ENCODE peak calls at places on chromosomes 4 and X, in ten cellular contexts. One of them, this sample, is unnamed.

GRCh38 chr4:142405021-142405991 is 440.8 kb downstream of the INPP4B start:
- DNase-seq in AG04450: no peak
- DNase-seq in mesendoderm: peak
- DNase-seq in transverse colon: peak
- DNase-seq in Peyer's patch: peak
- DNase-seq in WERI-Rb-1: peak
- DNase-seq in cardiac muscle cell: peak
- DNase-seq in CD8-positive, alpha-beta T cell: peak
- DNase-seq in heart left ventricle: peak
- DNase-seq in esophagus squamous epithelium: no peak
- DNase-seq in this sample: peak

GRCh38 chrX:151396042-151396826 is 772 bp upstream of the VMA21 start:
- DNase-seq in AG04450: peak
- DNase-seq in mesendoderm: no peak
- DNase-seq in transverse colon: peak
- DNase-seq in Peyer's patch: no peak
- DNase-seq in WERI-Rb-1: peak
- DNase-seq in cardiac muscle cell: no peak
- DNase-seq in CD8-positive, alpha-beta T cell: peak
- DNase-seq in heart left ventricle: no peak
- DNase-seq in esophagus squamous epithelium: no peak
- DNase-seq in this sample: peak

GRCh38 chr4:82773049-82773448 is 25.5 kb downstream of the SCD5 start:
- DNase-seq in AG04450: no peak
- DNase-seq in mesendoderm: no peak
- DNase-seq in transverse colon: no peak
- DNase-seq in Peyer's patch: no peak
- DNase-seq in WERI-Rb-1: no peak
- DNase-seq in cardiac muscle cell: no peak
- DNase-seq in CD8-positive, alpha-beta T cell: no peak
- DNase-seq in heart left ventricle: no peak
- DNase-seq in esophagus squamous epithelium: no peak
- DNase-seq in this sample: no peak

GRCh38 chr4:4416981-4417380 is 30.1 kb downstream of the NSG1 start:
- DNase-seq in AG04450: no peak
- DNase-seq in mesendoderm: no peak
- DNase-seq in transverse colon: no peak
- DNase-seq in Peyer's patch: no peak
- DNase-seq in WERI-Rb-1: no peak
- DNase-seq in cardiac muscle cell: no peak
- DNase-seq in CD8-positive, alpha-beta T cell: no peak
- DNase-seq in heart left ventricle: no peak
- DNase-seq in esophagus squamous epithelium: no peak
- DNase-seq in this sample: no peak

GRCh38 chr4:128630881-128631280 is 178.6 kb upstream of the JADE1 start:
- DNase-seq in AG04450: no peak
- DNase-seq in mesendoderm: no peak
- DNase-seq in transverse colon: no peak
- DNase-seq in Peyer's patch: no peak
- DNase-seq in WERI-Rb-1: no peak
- DNase-seq in cardiac muscle cell: no peak
- DNase-seq in CD8-positive, alpha-beta T cell: no peak
- DNase-seq in heart left ventricle: no peak
- DNase-seq in esophagus squamous epithelium: no peak
- DNase-seq in this sample: no peak

GRCh38 chr4:112031712-112032328 is 113.4 kb upstream of the FAM241A start:
- DNase-seq in AG04450: peak
- DNase-seq in mesendoderm: peak
- DNase-seq in transverse colon: peak
- DNase-seq in Peyer's patch: no peak
- DNase-seq in WERI-Rb-1: peak
- DNase-seq in cardiac muscle cell: peak
- DNase-seq in CD8-positive, alpha-beta T cell: no peak
- DNase-seq in heart left ventricle: no peak
- DNase-seq in esophagus squamous epithelium: no peak
- DNase-seq in this sample: no peak

GRCh38 chr4:48331577-48332340 is 9.6 kb upstream of the SLAIN2 start:
- DNase-seq in AG04450: no peak
- DNase-seq in mesendoderm: no peak
- DNase-seq in transverse colon: no peak
- DNase-seq in Peyer's patch: no peak
- DNase-seq in WERI-Rb-1: no peak
- DNase-seq in cardiac muscle cell: no peak
- DNase-seq in CD8-positive, alpha-beta T cell: no peak
- DNase-seq in heart left ventricle: no peak
- DNase-seq in esophagus squamous epithelium: no peak
- DNase-seq in this sample: no peak

GRCh38 chr4:11585506-11585905 is 156.8 kb upstream of the HS3ST1 start:
- DNase-seq in AG04450: no peak
- DNase-seq in mesendoderm: no peak
- DNase-seq in transverse colon: peak
- DNase-seq in Peyer's patch: no peak
- DNase-seq in WERI-Rb-1: no peak
- DNase-seq in cardiac muscle cell: no peak
- DNase-seq in CD8-positive, alpha-beta T cell: no peak
- DNase-seq in heart left ventricle: no peak
- DNase-seq in esophagus squamous epithelium: no peak
- DNase-seq in this sample: no peak

GRCh38 chrX:132489256-132490085 is 633 bp upstream of the MBNL3 start:
- DNase-seq in AG04450: no peak
- DNase-seq in mesendoderm: peak
- DNase-seq in transverse colon: peak
- DNase-seq in Peyer's patch: peak
- DNase-seq in WERI-Rb-1: peak
- DNase-seq in cardiac muscle cell: peak
- DNase-seq in CD8-positive, alpha-beta T cell: peak
- DNase-seq in heart left ventricle: peak
- DNase-seq in esophagus squamous epithelium: no peak
- DNase-seq in this sample: peak

GRCh38 chr4:83282049-83282535 is 2.5 kb downstream of the COQ2 start:
- DNase-seq in AG04450: no peak
- DNase-seq in mesendoderm: peak
- DNase-seq in transverse colon: peak
- DNase-seq in Peyer's patch: no peak
- DNase-seq in WERI-Rb-1: peak
- DNase-seq in cardiac muscle cell: peak
- DNase-seq in CD8-positive, alpha-beta T cell: no peak
- DNase-seq in heart left ventricle: no peak
- DNase-seq in esophagus squamous epithelium: no peak
- DNase-seq in this sample: peak

GRCh38 chr4:73848183-73848777 is 4.8 kb upstream of the PF4V1 start:
- DNase-seq in AG04450: no peak
- DNase-seq in mesendoderm: no peak
- DNase-seq in transverse colon: no peak
- DNase-seq in Peyer's patch: no peak
- DNase-seq in WERI-Rb-1: no peak
- DNase-seq in cardiac muscle cell: no peak
- DNase-seq in CD8-positive, alpha-beta T cell: no peak
- DNase-seq in heart left ventricle: no peak
- DNase-seq in esophagus squamous epithelium: no peak
- DNase-seq in this sample: no peak

GRCh38 chr4:186204611-186205144 is 13.3 kb downstream of the CYP4V2 start:
- DNase-seq in AG04450: no peak
- DNase-seq in mesendoderm: no peak
- DNase-seq in transverse colon: peak
- DNase-seq in Peyer's patch: peak
- DNase-seq in WERI-Rb-1: no peak
- DNase-seq in cardiac muscle cell: no peak
- DNase-seq in CD8-positive, alpha-beta T cell: peak
- DNase-seq in heart left ventricle: no peak
- DNase-seq in esophagus squamous epithelium: no peak
- DNase-seq in this sample: no peak

GRCh38 chr4:44448548-44449443 is at the start of gene KCTD8:
- DNase-seq in AG04450: peak
- DNase-seq in mesendoderm: peak
- DNase-seq in transverse colon: peak
- DNase-seq in Peyer's patch: peak
- DNase-seq in WERI-Rb-1: peak
- DNase-seq in cardiac muscle cell: peak
- DNase-seq in CD8-positive, alpha-beta T cell: peak
- DNase-seq in heart left ventricle: peak
- DNase-seq in esophagus squamous epithelium: peak
- DNase-seq in this sample: no peak

DNA sequence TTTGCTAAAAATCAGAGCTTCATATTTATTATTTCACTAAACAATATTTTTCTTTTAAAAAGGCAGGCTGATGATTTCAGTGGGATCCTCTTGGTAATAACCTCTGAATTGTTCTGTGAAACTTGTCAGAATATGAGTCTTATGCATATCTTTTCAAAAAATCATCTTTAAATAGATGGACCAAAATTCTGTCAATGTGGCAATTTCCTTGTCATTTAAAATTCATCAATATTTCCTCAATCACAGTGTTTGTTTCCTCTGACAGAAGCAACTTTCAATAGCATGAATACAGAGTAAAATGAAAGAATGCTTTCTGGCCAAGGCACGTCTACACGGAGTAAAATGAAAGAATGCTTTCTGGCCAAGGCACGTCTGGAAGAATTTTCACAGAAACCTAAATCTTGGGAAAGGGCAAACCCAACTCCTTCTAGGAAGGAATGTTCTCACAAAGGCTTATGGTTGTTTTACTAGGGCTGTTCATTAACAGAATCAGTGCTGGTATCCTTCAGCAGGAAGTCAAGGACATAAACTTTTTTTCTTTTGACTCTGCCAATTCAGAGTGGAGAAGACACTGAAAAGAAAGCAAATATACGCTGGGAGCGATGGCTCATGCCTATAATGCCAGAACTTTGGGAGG is 99.0 kb upstream of the GPR34 start:
- DNase-seq in AG04450: no peak
- DNase-seq in mesendoderm: no peak
- DNase-seq in transverse colon: no peak
- DNase-seq in Peyer's patch: no peak
- DNase-seq in WERI-Rb-1: no peak
- DNase-seq in cardiac muscle cell: no peak
- DNase-seq in CD8-positive, alpha-beta T cell: no peak
- DNase-seq in heart left ventricle: no peak
- DNase-seq in esophagus squamous epithelium: no peak
- DNase-seq in this sample: no peak
- H3K4me3 ChIP-seq in AG04450: no peak
- H3K4me3 ChIP-seq in mesendoderm: no peak
- H3K4me3 ChIP-seq in transverse colon: peak
- H3K4me3 ChIP-seq in Peyer's patch: no peak
- H3K4me3 ChIP-seq in WERI-Rb-1: no peak
- H3K4me3 ChIP-seq in cardiac muscle cell: no peak
- H3K4me3 ChIP-seq in CD8-positive, alpha-beta T cell: no peak
- H3K4me3 ChIP-seq in heart left ventricle: no peak
- H3K4me3 ChIP-seq in esophagus squamous epithelium: no peak
- H3K4me3 ChIP-seq in this sample: no peak

GRCh38 chr4:6278801-6279197 is 9.1 kb downstream of the WFS1 start:
- DNase-seq in AG04450: no peak
- DNase-seq in mesendoderm: no peak
- DNase-seq in transverse colon: peak
- DNase-seq in Peyer's patch: peak
- DNase-seq in WERI-Rb-1: no peak
- DNase-seq in cardiac muscle cell: no peak
- DNase-seq in CD8-positive, alpha-beta T cell: no peak
- DNase-seq in heart left ventricle: peak
- DNase-seq in esophagus squamous epithelium: no peak
- DNase-seq in this sample: no peak

GRCh38 chr4:6275898-6276563 is 6.4 kb downstream of the WFS1 start:
- DNase-seq in AG04450: no peak
- DNase-seq in mesendoderm: no peak
- DNase-seq in transverse colon: peak
- DNase-seq in Peyer's patch: no peak
- DNase-seq in WERI-Rb-1: no peak
- DNase-seq in cardiac muscle cell: no peak
- DNase-seq in CD8-positive, alpha-beta T cell: no peak
- DNase-seq in heart left ventricle: no peak
- DNase-seq in esophagus squamous epithelium: no peak
- DNase-seq in this sample: no peak

GRCh38 chr4:6277935-6278800 is 8.5 kb downstream of the WFS1 start:
- DNase-seq in AG04450: no peak
- DNase-seq in mesendoderm: no peak
- DNase-seq in transverse colon: no peak
- DNase-seq in Peyer's patch: no peak
- DNase-seq in WERI-Rb-1: no peak
- DNase-seq in cardiac muscle cell: no peak
- DNase-seq in CD8-positive, alpha-beta T cell: no peak
- DNase-seq in heart left ventricle: no peak
- DNase-seq in esophagus squamous epithelium: no peak
- DNase-seq in this sample: no peak

GRCh38 chr4:6275351-6275750 is 5.7 kb downstream of the WFS1 start:
- DNase-seq in AG04450: no peak
- DNase-seq in mesendoderm: no peak
- DNase-seq in transverse colon: no peak
- DNase-seq in Peyer's patch: no peak
- DNase-seq in WERI-Rb-1: no peak
- DNase-seq in cardiac muscle cell: no peak
- DNase-seq in CD8-positive, alpha-beta T cell: no peak
- DNase-seq in heart left ventricle: no peak
- DNase-seq in esophagus squamous epithelium: no peak
- DNase-seq in this sample: no peak

GRCh38 chr4:6277139-6277802 is 7.6 kb downstream of the WFS1 start:
- DNase-seq in AG04450: no peak
- DNase-seq in mesendoderm: no peak
- DNase-seq in transverse colon: no peak
- DNase-seq in Peyer's patch: no peak
- DNase-seq in WERI-Rb-1: no peak
- DNase-seq in cardiac muscle cell: no peak
- DNase-seq in CD8-positive, alpha-beta T cell: no peak
- DNase-seq in heart left ventricle: peak
- DNase-seq in esophagus squamous epithelium: no peak
- DNase-seq in this sample: no peak
- H3K27ac ChIP-seq in AG04450: no peak
- H3K27ac ChIP-seq in mesendoderm: no peak
- H3K27ac ChIP-seq in transverse colon: peak
- H3K27ac ChIP-seq in Peyer's patch: no peak
- H3K27ac ChIP-seq in WERI-Rb-1: no peak
- H3K27ac ChIP-seq in cardiac muscle cell: no peak
- H3K27ac ChIP-seq in CD8-positive, alpha-beta T cell: no peak
- H3K27ac ChIP-seq in heart left ventricle: peak
- H3K27ac ChIP-seq in esophagus squamous epithelium: peak
- H3K27ac ChIP-seq in this sample: no peak

GRCh38 chrX:10350991-10351390 is 194.2 kb downstream of the CLCN4 start:
- DNase-seq in AG04450: no peak
- DNase-seq in mesendoderm: no peak
- DNase-seq in transverse colon: no peak
- DNase-seq in Peyer's patch: no peak
- DNase-seq in WERI-Rb-1: no peak
- DNase-seq in cardiac muscle cell: no peak
- DNase-seq in CD8-positive, alpha-beta T cell: no peak
- DNase-seq in heart left ventricle: no peak
- DNase-seq in esophagus squamous epithelium: no peak
- DNase-seq in this sample: no peak
- H3K4me3 ChIP-seq in AG04450: no peak
- H3K4me3 ChIP-seq in mesendoderm: no peak
- H3K4me3 ChIP-seq in transverse colon: no peak
- H3K4me3 ChIP-seq in Peyer's patch: no peak
- H3K4me3 ChIP-seq in WERI-Rb-1: no peak
- H3K4me3 ChIP-seq in cardiac muscle cell: no peak
- H3K4me3 ChIP-seq in CD8-positive, alpha-beta T cell: no peak
- H3K4me3 ChIP-seq in heart left ventricle: no peak
- H3K4me3 ChIP-seq in esophagus squamous epithelium: no peak
- H3K4me3 ChIP-seq in this sample: no peak

DNA sequence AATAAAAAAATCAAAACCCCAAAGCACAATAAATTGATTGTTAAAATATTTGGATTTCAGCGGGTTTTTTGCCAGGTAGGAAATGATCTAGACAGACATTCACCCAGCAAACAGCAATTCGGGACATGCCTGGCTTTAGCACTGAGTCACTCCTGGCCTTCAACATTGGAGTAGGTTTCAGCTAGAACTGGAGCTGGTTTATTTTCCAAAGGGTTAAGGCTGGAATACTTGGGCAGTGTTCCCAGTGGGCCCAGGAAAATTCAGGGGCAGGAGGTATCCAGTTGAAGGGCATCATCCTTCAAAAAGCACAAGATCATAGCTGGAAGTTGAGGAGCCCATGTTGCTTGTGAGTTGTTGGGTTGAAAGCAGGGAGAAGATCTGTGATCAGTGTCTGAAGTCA is 41.0 kb downstream of the TXLNG start:
- DNase-seq in AG04450: no peak
- DNase-seq in mesendoderm: no peak
- DNase-seq in transverse colon: no peak
- DNase-seq in Peyer's patch: no peak
- DNase-seq in WERI-Rb-1: no peak
- DNase-seq in cardiac muscle cell: no peak
- DNase-seq in CD8-positive, alpha-beta T cell: no peak
- DNase-seq in heart left ventricle: no peak
- DNase-seq in esophagus squamous epithelium: no peak
- DNase-seq in this sample: no peak
- H3K27ac ChIP-seq in AG04450: peak
- H3K27ac ChIP-seq in mesendoderm: no peak
- H3K27ac ChIP-seq in transverse colon: no peak
- H3K27ac ChIP-seq in Peyer's patch: no peak
- H3K27ac ChIP-seq in WERI-Rb-1: no peak
- H3K27ac ChIP-seq in cardiac muscle cell: no peak
- H3K27ac ChIP-seq in CD8-positive, alpha-beta T cell: no peak
- H3K27ac ChIP-seq in heart left ventricle: no peak
- H3K27ac ChIP-seq in esophagus squamous epithelium: peak
- H3K27ac ChIP-seq in this sample: no peak

This sample was measured in CD4-positive, CD25-positive, alpha-beta regulatory T cell.